ENCODE peak calls at places on chromosome 13, in seven cellular contexts. C is heart left ventricle, F is body of pancreas, E is stomach, I is uterus, Z is erythroblast, K is endothelial cell of umbilical vein. Y is an unnamed sample.
A peak's percentile ranks its signal among the peaks of the same experiment; 100 is the strongest.

GRCh38 chr13:110431425-110431824 is 124.3 kb downstream of the COL4A2 start:
- DNase-seq in E (no peak), F (no peak), C (no peak), K (no peak), I (no peak), Z (no peak), Y (no peak)

GRCh38 chr13:97781891-97782305 is 171.6 kb upstream of the IPO5 start:
- DNase-seq in Z (no peak), K (no peak), C (no peak), E (no peak), F (no peak), I (no peak), Y (no peak)

GRCh38 chr13:33072282-33072681 is 56.1 kb downstream of the KL start:
- DNase-seq in Z (no peak), E (no peak), I (no peak), K (no peak), C (no peak), F (no peak), Y (no peak)

GRCh38 chr13:34513526-34513925 is 428.5 kb upstream of the NBEA start:
- DNase-seq in K (no peak), C (no peak), Z (no peak), E (no peak), F (no peak), I (no peak), Y (no peak)

GRCh38 chr13:110440946-110441731 is 120.4 kb downstream of the RAB20 start:
- DNase-seq in I (no peak), Z (no peak), F (no peak), K (no peak), E (no peak), C (no peak), Y (no peak)

GRCh38 chr13:84994582-84994981 is 804.6 kb downstream of the SLITRK6 start:
- DNase-seq in Z (no peak), C (no peak), F (no peak), I (no peak), K (no peak), E (no peak), Y (no peak)

GRCh38 chr13:107421951-107422350 is 793.4 kb downstream of the LIG4 start:
- DNase-seq in C (no peak), I (no peak), Z (no peak), E (no peak), F (no peak), K (no peak), Y (no peak)

GRCh38 chr13:104256701-104257100 is 1190.5 kb upstream of the SLC10A2 start:
- DNase-seq in I (no peak), Z (no peak), K (no peak), F (no peak), E (no peak), C (no peak), Y (no peak)

GRCh38 chr13:99970761-99971575 is 599 bp downstream of the ZIC5 start:
- DNase-seq in K (no peak), I (no peak), E (no peak), F (no peak), C (no peak), Z (no peak), Y (no peak)

GRCh38 chr13:113748101-113748861 is 10.7 kb upstream of the TMEM255B start:
- DNase-seq in I (no peak), Z (no peak), C (no peak), K (no peak), F (no peak), E (no peak), Y (peak; percentile 33)

GRCh38 chr13:100870898-100871297 is 196.3 kb upstream of the TMTC4 start:
- DNase-seq in C (no peak), Z (no peak), I (no peak), F (no peak), K (no peak), E (no peak), Y (no peak)

GRCh38 chr13:75666646-75667351 is 30.7 kb downstream of the LMO7 start:
- DNase-seq in F (no peak), K (no peak), Z (no peak), E (no peak), C (no peak), I (no peak), Y (peak; percentile 61)

GRCh38 chr13:79407349-79407979 is 1.4 kb upstream of the RBM26 start:
- DNase-seq in E (no peak), K (no peak), Z (peak; percentile 47), C (no peak), F (no peak), I (no peak), Y (no peak)

GRCh38 chr13:30156270-30156669 is 151.1 kb downstream of the KATNAL1 start:
- DNase-seq in Z (no peak), F (no peak), I (no peak), E (no peak), K (no peak), C (no peak), Y (no peak)

GRCh38 chr13:76711515-76712182 is 174.6 kb downstream of the KCTD12 start:
- DNase-seq in F (peak; percentile 44), E (no peak), Z (no peak), I (peak; percentile 42), C (peak; percentile 34), K (peak; percentile 76), Y (peak; percentile 15)

GRCh38 chr13:39531646-39532045 is 71.3 kb downstream of the LHFPL6 start:
- DNase-seq in C (no peak), F (no peak), I (no peak), K (no peak), E (no peak), Z (no peak), Y (no peak)

GRCh38 chr13:51556740-51557139 is 27.5 kb upstream of the WDFY2 start:
- DNase-seq in Z (no peak), E (no peak), C (no peak), F (no peak), K (no peak), I (no peak), Y (no peak)

GRCh38 chr13:43261018-43261417 is 237.6 kb downstream of the DNAJC15 start:
- DNase-seq in F (no peak), K (no peak), C (no peak), E (no peak), I (no peak), Z (no peak), Y (no peak)

GRCh38 chr13:95153647-95154405 is 147.4 kb downstream of the ABCC4 start:
- DNase-seq in F (no peak), K (peak; percentile 95), C (no peak), Z (no peak), I (no peak), E (no peak), Y (no peak)

GRCh38 chr13:113916330-113916815 is 52.5 kb upstream of the GAS6 start:
- DNase-seq in Z (peak; percentile 13), K (no peak), E (no peak), F (no peak), I (peak; percentile 12), C (no peak), Y (peak; percentile 54)

GRCh38 chr13:105272660-105273631 is 1262.5 kb downstream of the EFNB2 start:
- DNase-seq in E (no peak), F (peak; percentile 5), K (no peak), C (no peak), I (no peak), Z (no peak), Y (no peak)

GRCh38 chr13:98706446-98707110 is 45.9 kb downstream of the SLC15A1 start:
- DNase-seq in K (no peak), C (no peak), Z (no peak), F (no peak), I (no peak), E (no peak), Y (no peak)

GRCh38 chr13:94305934-94306333 is 173.5 kb downstream of the DCT start:
- DNase-seq in F (no peak), I (no peak), Z (no peak), K (no peak), E (no peak), C (no peak), Y (no peak)

DNA sequence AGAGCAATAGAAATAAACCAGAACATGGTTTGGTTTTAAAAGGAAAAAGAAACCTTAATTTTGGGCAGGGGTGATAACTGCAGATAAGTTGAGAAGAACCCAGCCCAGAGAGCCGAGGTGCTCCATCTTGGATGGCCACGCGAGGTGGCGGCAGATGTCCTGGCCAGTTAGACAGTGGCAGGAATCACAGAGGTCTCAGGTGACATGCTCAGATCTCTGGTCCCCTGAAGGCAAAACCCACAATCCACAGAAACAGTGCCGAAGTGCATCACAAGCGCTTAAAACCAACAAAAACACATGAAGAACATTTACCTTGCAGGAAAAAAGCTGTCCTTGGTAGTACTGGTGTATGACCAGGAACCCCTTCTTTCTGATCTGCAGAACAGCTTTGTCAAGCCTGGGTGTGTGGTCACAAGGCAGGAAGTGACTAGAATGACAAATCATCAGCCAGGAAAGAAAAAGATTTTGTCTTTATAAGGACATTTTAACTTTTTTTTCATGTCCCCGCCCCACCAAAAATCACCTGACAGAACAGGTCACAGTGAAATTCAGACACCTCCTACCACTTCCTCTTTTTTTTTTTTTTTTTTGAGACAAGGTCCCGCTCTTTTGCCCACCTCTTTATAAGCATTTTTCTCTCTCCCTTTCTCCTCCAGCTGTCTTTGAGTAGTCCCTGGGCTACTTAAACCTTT is at the start of gene LCP1:
- DNase-seq in F (peak; percentile 66), Z (peak; percentile 74), C (no peak), K (no peak), E (peak; percentile 34), I (no peak), Y (no peak)
- TF ChIP-seq POLR2A in F (peak; percentile 78), Z (peak; percentile 88), C (no peak), K (no peak), E (peak; percentile 23), I (no peak), Y (peak; percentile 26)

GRCh38 chr13:31199849-31200635 is at the start of gene B3GLCT:
- DNase-seq in I (peak; percentile 86), K (peak; percentile 75), E (peak; percentile 84), C (peak; percentile 80), F (peak; percentile 76), Z (peak; percentile 93), Y (peak; percentile 68)
- TF ChIP-seq POLR2A in I (peak; percentile 62), K (peak; percentile 39), E (no peak), C (no peak), F (peak; percentile 30), Z (peak; percentile 53), Y (peak; percentile 42)

GRCh38 chr13:92682832-92683517 is 543.6 kb upstream of the GPC6 start:
- DNase-seq in E (no peak), I (no peak), K (no peak), Z (no peak), F (no peak), C (no peak), Y (no peak)

GRCh38 chr13:92671821-92672220 is 554.8 kb upstream of the GPC6 start:
- DNase-seq in C (no peak), F (no peak), E (no peak), K (no peak), I (no peak), Z (no peak), Y (no peak)

GRCh38 chr13:92676246-92676645 is 550.4 kb upstream of the GPC6 start:
- DNase-seq in F (no peak), C (no peak), Z (no peak), K (no peak), I (no peak), E (no peak), Y (no peak)

GRCh38 chr13:92681239-92681638 is 545.4 kb upstream of the GPC6 start:
- DNase-seq in I (no peak), C (no peak), Z (no peak), K (no peak), E (no peak), F (no peak), Y (no peak)

GRCh38 chr13:92677571-92677970 is 549.0 kb upstream of the GPC6 start:
- DNase-seq in I (no peak), K (no peak), E (no peak), C (no peak), Z (no peak), F (no peak), Y (no peak)
- TF ChIP-seq POLR2A in I (no peak), K (no peak), E (no peak), C (no peak), Z (no peak), F (no peak), Y (no peak)

GRCh38 chr13:50081899-50082425 is 66.7 kb downstream of the KCNRG start:
- DNase-seq in K (peak; percentile 100), C (peak; percentile 98), E (peak; percentile 98), I (peak; percentile 98), Z (peak; percentile 100), F (peak; percentile 98), Y (peak; percentile 97)
- TF ChIP-seq POLR2A in K (peak; percentile 30), C (no peak), E (no peak), I (peak; percentile 35), Z (peak; percentile 92), F (peak; percentile 60), Y (peak; percentile 63)

Y was measured in gastrocnemius medialis.